ENCODE peak calls at places on chromosomes 5 and 9, in five cellular contexts. V is transverse colon, D is GM12865, E is NB4, K is WERI-Rb-1. Y is an unnamed sample.
A peak's percentile ranks its signal among the peaks of the same experiment; 100 is the strongest.

GRCh38 chr5:127206320-127207113 is 84.1 kb upstream of the MEGF10 start:
- DNase-seq in K (no peak), D (no peak), V (no peak), E (peak; percentile 73), Y (no peak)

GRCh38 chr5:35857606-35858205 is 1.0 kb downstream of the IL7R start:
- DNase-seq in E (no peak), V (no peak), D (no peak), K (no peak), Y (no peak)

GRCh38 chr5:165325201-165325600 is 1819.8 kb downstream of the MAT2B start:
- DNase-seq in V (no peak), K (no peak), E (no peak), D (no peak), Y (no peak)

GRCh38 chr5:157518963-157519362 is 56.6 kb downstream of the ADAM19 start:
- DNase-seq in E (no peak), K (no peak), V (no peak), D (peak; percentile 87), Y (no peak)

GRCh38 chr5:50749181-50749580 is 82.7 kb downstream of the PARP8 start:
- DNase-seq in V (no peak), E (no peak), K (no peak), D (no peak), Y (no peak)

GRCh38 chr9:136858452-136858843 is 6.3 kb downstream of the MAMDC4 start:
- DNase-seq in D (no peak), V (no peak), K (no peak), E (no peak), Y (no peak)

GRCh38 chr5:54390015-54390414 is 65.5 kb upstream of the HSPB3 start:
- DNase-seq in K (peak; percentile 91), D (no peak), V (peak; percentile 14), E (no peak), Y (peak; percentile 53)

GRCh38 chr9:77512876-77513275 is 135.2 kb downstream of the GNA14 start:
- DNase-seq in E (no peak), K (no peak), D (no peak), V (no peak), Y (no peak)

GRCh38 chr5:15387931-15388330 is 112.0 kb upstream of the FBXL7 start:
- DNase-seq in D (no peak), V (no peak), E (no peak), K (no peak), Y (no peak)

GRCh38 chr5:14134086-14134485 is 9.1 kb upstream of the TRIO start:
- DNase-seq in E (no peak), D (no peak), V (no peak), K (no peak), Y (no peak)

GRCh38 chr5:35816881-35817521 is 39.7 kb upstream of the IL7R start:
- DNase-seq in V (no peak), D (no peak), K (no peak), E (no peak), Y (no peak)

GRCh38 chr5:124744170-124744911 is 2.1 kb downstream of the ZNF608 start:
- DNase-seq in D (peak; percentile 60), E (no peak), K (peak; percentile 35), V (peak; percentile 76), Y (no peak)

GRCh38 chr5:39437469-39437868 is 12.7 kb upstream of the DAB2 start:
- DNase-seq in V (peak; percentile 37), K (no peak), D (no peak), E (no peak), Y (no peak)

GRCh38 chr5:6269925-6270324 is 108.4 kb downstream of the MED10 start:
- DNase-seq in E (no peak), K (no peak), V (no peak), D (no peak), Y (no peak)

GRCh38 chr9:107813287-107813686 is 323.7 kb upstream of the KLF4 start:
- DNase-seq in D (no peak), E (no peak), K (no peak), V (no peak), Y (no peak)

GRCh38 chr5:127586371-127586770 is 62.5 kb upstream of the CTXN3 start:
- DNase-seq in D (peak; percentile 53), K (no peak), V (no peak), E (no peak), Y (no peak)

GRCh38 chr5:172823840-172824362 is 10.2 kb upstream of the ERGIC1 start:
- DNase-seq in D (no peak), K (no peak), V (no peak), E (no peak), Y (no peak)

GRCh38 chr5:176630681-176631222 is 277 bp downstream of the EIF4E1B start:
- DNase-seq in E (no peak), K (no peak), D (no peak), V (no peak), Y (no peak)

GRCh38 chr9:110897899-110898298 is 140.4 kb downstream of the LPAR1 start:
- DNase-seq in V (no peak), D (no peak), K (no peak), E (no peak), Y (no peak)

GRCh38 chr9:97484134-97484533 is 17.3 kb upstream of the TMOD1 start:
- DNase-seq in V (no peak), D (no peak), E (no peak), K (no peak), Y (no peak)

GRCh38 chr5:97874491-97874890 is 691.4 kb upstream of the RIOK2 start:
- DNase-seq in K (no peak), E (no peak), V (no peak), D (no peak), Y (no peak)

GRCh38 chr9:893843-894420 is 52.4 kb downstream of the DMRT1 start:
- DNase-seq in V (peak; percentile 64), D (peak; percentile 96), K (peak; percentile 71), E (peak; percentile 91), Y (peak; percentile 72)

GRCh38 chr5:126939887-126940286 is 90.5 kb downstream of the MARCHF3 start:
- DNase-seq in E (no peak), K (no peak), D (no peak), V (no peak), Y (no peak)

GRCh38 chr9:15909297-15909696 is 356.5 kb downstream of the CCDC171 start:
- DNase-seq in D (no peak), V (no peak), E (no peak), K (no peak), Y (no peak)

GRCh38 chr9:136978865-136979544 is 1.7 kb downstream of the PTGDS start:
- DNase-seq in E (no peak), D (no peak), K (no peak), V (no peak), Y (no peak)

GRCh38 chr9:132571806-132572600 is 10.4 kb upstream of the BARHL1 start:
- DNase-seq in V (no peak), D (no peak), K (no peak), E (no peak), Y (no peak)

GRCh38 chr9:130409250-130409649 is 35.5 kb upstream of the ASS1 start:
- DNase-seq in K (no peak), V (no peak), E (peak; percentile 38), D (peak; percentile 8), Y (no peak)

GRCh38 chr5:149581192-149581861 is at the start of gene ARHGEF37:
- DNase-seq in D (peak; percentile 27), E (no peak), K (peak; percentile 64), V (peak; percentile 91), Y (peak; percentile 76)

GRCh38 chr9:92616199-92617129 is 53.5 kb downstream of the IPPK start:
- DNase-seq in D (no peak), V (no peak), K (no peak), E (no peak), Y (no peak)

GRCh38 chr5:142529626-142530278 is 156.1 kb downstream of the FGF1 start:
- DNase-seq in D (no peak), K (no peak), V (no peak), E (no peak), Y (no peak)

GRCh38 chr9:134742822-134743221 is 101.2 kb downstream of the COL5A1 start:
- DNase-seq in V (no peak), E (no peak), D (no peak), K (no peak), Y (no peak)

GRCh38 chr9:16316406-16316805 is 554.1 kb downstream of the BNC2 start:
- DNase-seq in D (no peak), V (no peak), K (no peak), E (peak; percentile 22), Y (no peak)

Y was measured in D341Med.